ENCODE peak calls at places on chromosomes 13 and 19, in nine cellular contexts. V is posterior vena cava; R is GM04504; F is HEK293T; C is neural progenitor cell; W is caudate nucleus; Y is aorta; G is stimulated activated CD4-positive, alpha-beta T cell treated with anti-CD3 and anti-CD28 coated beads, Interleukin-2, amount 100 ng/mL, for 48 hours; J is central memory CD4-positive, alpha-beta T cell. E is an unnamed sample.

GRCh38 chr19:41367848-41368301 is 3.9 kb upstream of the B9D2 start:
- DNase-seq in V (no peak), R (peak), F (no peak), C (no peak), W (no peak), Y (no peak), G (no peak), J (no peak), E (peak)

GRCh38 chr19:56369886-56370676 is 23.3 kb downstream of the ZNF582 start:
- DNase-seq in V (no peak), R (no peak), F (no peak), C (no peak), W (no peak), Y (no peak), G (no peak), J (no peak), E (peak)

GRCh38 chr19:2282862-2283237 is 875 bp upstream of the PEAK3 start:
- DNase-seq in V (no peak), R (no peak), F (no peak), C (no peak), W (no peak), Y (no peak), G (no peak), J (no peak), E (no peak)

GRCh38 chr19:3655402-3656072 is 28.9 kb upstream of the CACTIN start:
- DNase-seq in V (no peak), R (peak), F (no peak), C (no peak), W (peak), Y (no peak), G (no peak), J (no peak), E (peak)

GRCh38 chr19:46659151-46660007 is 1.6 kb downstream of the DACT3 start:
- DNase-seq in V (no peak), R (no peak), F (no peak), C (peak), W (peak), Y (peak), G (no peak), J (no peak), E (no peak)

GRCh38 chr19:7618366-7618765 is 11.0 kb downstream of the XAB2 start:
- DNase-seq in V (no peak), R (no peak), F (no peak), C (no peak), W (no peak), Y (no peak), G (no peak), J (no peak), E (peak)

GRCh38 chr19:30333291-30334065 is 38.7 kb upstream of the ZNF536 start:
- DNase-seq in V (no peak), R (no peak), F (no peak), C (no peak), W (no peak), Y (no peak), G (no peak), J (no peak), E (no peak)

GRCh38 chr13:81017525-81018152 is 676.7 kb upstream of the SPRY2 start:
- DNase-seq in V (no peak), R (peak), F (peak), C (peak), W (no peak), Y (no peak), G (no peak), J (no peak), E (peak)

GRCh38 chr19:14385492-14385891 is 4.2 kb downstream of the ADGRE5 start:
- DNase-seq in V (no peak), R (no peak), F (no peak), C (no peak), W (no peak), Y (no peak), G (no peak), J (peak), E (no peak)

GRCh38 chr13:24683833-24684599 is 3.8 kb downstream of the ATP12A start:
- DNase-seq in V (no peak), R (no peak), F (peak), C (peak), W (peak), Y (no peak), G (peak), J (peak), E (peak)

GRCh38 chr19:18156841-18157464 is 4.0 kb downstream of the PIK3R2 start:
- DNase-seq in V (peak), R (peak), F (peak), C (no peak), W (peak), Y (peak), G (no peak), J (no peak), E (peak)

GRCh38 chr13:44108345-44108858 is 228.7 kb downstream of the LACC1 start:
- DNase-seq in V (no peak), R (no peak), F (no peak), C (no peak), W (no peak), Y (no peak), G (no peak), J (no peak), E (peak)

GRCh38 chr19:14003279-14004051 is 2.7 kb downstream of the RFX1 start:
- DNase-seq in V (no peak), R (no peak), F (no peak), C (no peak), W (no peak), Y (no peak), G (no peak), J (peak), E (peak)

E was measured in dermis blood vessel endothelial cell.